ENCODE peak calls at places on chromosomes 7 and 10, in ten cellular contexts. One of them, this sample, is unnamed.

GRCh38 chr7:47682874-47683273 is 101.0 kb upstream of the TNS3 start:
- DNase-seq in SW480: no peak
- DNase-seq in stimulated activated CD8-positive, alpha-beta memory T cell treated with anti-CD3 and anti-CD28 coated beads, Interleukin-7, amount 100 ng/mL, for 1 hour: no peak
- DNase-seq in mucosa of gallbladder: no peak
- DNase-seq in endothelial cell: no peak
- DNase-seq in NCI-H446 treated with DMSO at 0.1 percent for 48 hours: no peak
- DNase-seq in RKO: no peak
- DNase-seq in B cell: no peak
- DNase-seq in posterior cingulate gyrus: no peak
- DNase-seq in activated CD8-positive, alpha-beta memory T cell treated with anti-CD3 and anti-CD28 coated beads, Interleukin-2, amount 50 U/mL, for 48 hours: no peak
- DNase-seq in this sample: no peak

GRCh38 chr10:373015-373414 is 237.8 kb downstream of the ZMYND11 start:
- DNase-seq in NCI-H446 treated with DMSO at 0.1 percent for 48 hours: no peak
- DNase-seq in SW480: no peak
- DNase-seq in mucosa of gallbladder: no peak
- DNase-seq in activated CD8-positive, alpha-beta memory T cell treated with anti-CD3 and anti-CD28 coated beads, Interleukin-2, amount 50 U/mL, for 48 hours: no peak
- DNase-seq in B cell: no peak
- DNase-seq in endothelial cell: no peak
- DNase-seq in RKO: no peak
- DNase-seq in stimulated activated CD8-positive, alpha-beta memory T cell treated with anti-CD3 and anti-CD28 coated beads, Interleukin-7, amount 100 ng/mL, for 1 hour: no peak
- DNase-seq in posterior cingulate gyrus: no peak
- DNase-seq in this sample: no peak

GRCh38 chr10:68781613-68782574 is 45.4 kb upstream of the STOX1 start:
- DNase-seq in posterior cingulate gyrus: no peak
- DNase-seq in B cell: no peak
- DNase-seq in SW480: no peak
- DNase-seq in mucosa of gallbladder: no peak
- DNase-seq in endothelial cell: no peak
- DNase-seq in RKO: no peak
- DNase-seq in NCI-H446 treated with DMSO at 0.1 percent for 48 hours: no peak
- DNase-seq in stimulated activated CD8-positive, alpha-beta memory T cell treated with anti-CD3 and anti-CD28 coated beads, Interleukin-7, amount 100 ng/mL, for 1 hour: no peak
- DNase-seq in activated CD8-positive, alpha-beta memory T cell treated with anti-CD3 and anti-CD28 coated beads, Interleukin-2, amount 50 U/mL, for 48 hours: no peak
- DNase-seq in this sample: no peak

GRCh38 chr10:88154596-88155250 is 291.3 kb downstream of the PTEN start:
- DNase-seq in mucosa of gallbladder: no peak
- DNase-seq in activated CD8-positive, alpha-beta memory T cell treated with anti-CD3 and anti-CD28 coated beads, Interleukin-2, amount 50 U/mL, for 48 hours: no peak
- DNase-seq in endothelial cell: no peak
- DNase-seq in RKO: no peak
- DNase-seq in B cell: no peak
- DNase-seq in posterior cingulate gyrus: no peak
- DNase-seq in NCI-H446 treated with DMSO at 0.1 percent for 48 hours: no peak
- DNase-seq in stimulated activated CD8-positive, alpha-beta memory T cell treated with anti-CD3 and anti-CD28 coated beads, Interleukin-7, amount 100 ng/mL, for 1 hour: no peak
- DNase-seq in SW480: no peak
- DNase-seq in this sample: no peak

GRCh38 chr7:2610466-2610865 is 21.3 kb upstream of the TTYH3 start:
- DNase-seq in endothelial cell: no peak
- DNase-seq in B cell: no peak
- DNase-seq in RKO: no peak
- DNase-seq in posterior cingulate gyrus: no peak
- DNase-seq in mucosa of gallbladder: no peak
- DNase-seq in activated CD8-positive, alpha-beta memory T cell treated with anti-CD3 and anti-CD28 coated beads, Interleukin-2, amount 50 U/mL, for 48 hours: no peak
- DNase-seq in stimulated activated CD8-positive, alpha-beta memory T cell treated with anti-CD3 and anti-CD28 coated beads, Interleukin-7, amount 100 ng/mL, for 1 hour: no peak
- DNase-seq in NCI-H446 treated with DMSO at 0.1 percent for 48 hours: no peak
- DNase-seq in SW480: no peak
- DNase-seq in this sample: no peak

GRCh38 chr10:99930731-99931550 is 78.8 kb downstream of the DNMBP start:
- DNase-seq in stimulated activated CD8-positive, alpha-beta memory T cell treated with anti-CD3 and anti-CD28 coated beads, Interleukin-7, amount 100 ng/mL, for 1 hour: no peak
- DNase-seq in B cell: no peak
- DNase-seq in NCI-H446 treated with DMSO at 0.1 percent for 48 hours: no peak
- DNase-seq in RKO: no peak
- DNase-seq in mucosa of gallbladder: peak
- DNase-seq in endothelial cell: no peak
- DNase-seq in SW480: peak
- DNase-seq in posterior cingulate gyrus: no peak
- DNase-seq in activated CD8-positive, alpha-beta memory T cell treated with anti-CD3 and anti-CD28 coated beads, Interleukin-2, amount 50 U/mL, for 48 hours: no peak
- DNase-seq in this sample: peak

GRCh38 chr10:30039567-30039966 is 19.8 kb downstream of the JCAD start:
- DNase-seq in NCI-H446 treated with DMSO at 0.1 percent for 48 hours: no peak
- DNase-seq in SW480: no peak
- DNase-seq in activated CD8-positive, alpha-beta memory T cell treated with anti-CD3 and anti-CD28 coated beads, Interleukin-2, amount 50 U/mL, for 48 hours: no peak
- DNase-seq in mucosa of gallbladder: no peak
- DNase-seq in posterior cingulate gyrus: no peak
- DNase-seq in RKO: no peak
- DNase-seq in B cell: no peak
- DNase-seq in endothelial cell: no peak
- DNase-seq in stimulated activated CD8-positive, alpha-beta memory T cell treated with anti-CD3 and anti-CD28 coated beads, Interleukin-7, amount 100 ng/mL, for 1 hour: no peak
- DNase-seq in this sample: no peak

GRCh38 chr7:81036041-81036440 is 117.2 kb upstream of the SEMA3C start:
- DNase-seq in endothelial cell: no peak
- DNase-seq in stimulated activated CD8-positive, alpha-beta memory T cell treated with anti-CD3 and anti-CD28 coated beads, Interleukin-7, amount 100 ng/mL, for 1 hour: no peak
- DNase-seq in posterior cingulate gyrus: no peak
- DNase-seq in RKO: no peak
- DNase-seq in B cell: no peak
- DNase-seq in NCI-H446 treated with DMSO at 0.1 percent for 48 hours: no peak
- DNase-seq in activated CD8-positive, alpha-beta memory T cell treated with anti-CD3 and anti-CD28 coated beads, Interleukin-2, amount 50 U/mL, for 48 hours: no peak
- DNase-seq in mucosa of gallbladder: no peak
- DNase-seq in SW480: no peak
- DNase-seq in this sample: no peak

GRCh38 chr10:71259282-71259681 is 46.9 kb downstream of the UNC5B start:
- DNase-seq in B cell: no peak
- DNase-seq in stimulated activated CD8-positive, alpha-beta memory T cell treated with anti-CD3 and anti-CD28 coated beads, Interleukin-7, amount 100 ng/mL, for 1 hour: no peak
- DNase-seq in SW480: no peak
- DNase-seq in mucosa of gallbladder: no peak
- DNase-seq in endothelial cell: no peak
- DNase-seq in activated CD8-positive, alpha-beta memory T cell treated with anti-CD3 and anti-CD28 coated beads, Interleukin-2, amount 50 U/mL, for 48 hours: no peak
- DNase-seq in posterior cingulate gyrus: no peak
- DNase-seq in RKO: no peak
- DNase-seq in NCI-H446 treated with DMSO at 0.1 percent for 48 hours: no peak
- DNase-seq in this sample: no peak

GRCh38 chr10:22503315-22504090 is 158.2 kb downstream of the SPAG6 start:
- DNase-seq in mucosa of gallbladder: no peak
- DNase-seq in stimulated activated CD8-positive, alpha-beta memory T cell treated with anti-CD3 and anti-CD28 coated beads, Interleukin-7, amount 100 ng/mL, for 1 hour: no peak
- DNase-seq in B cell: no peak
- DNase-seq in activated CD8-positive, alpha-beta memory T cell treated with anti-CD3 and anti-CD28 coated beads, Interleukin-2, amount 50 U/mL, for 48 hours: no peak
- DNase-seq in SW480: peak
- DNase-seq in posterior cingulate gyrus: no peak
- DNase-seq in NCI-H446 treated with DMSO at 0.1 percent for 48 hours: no peak
- DNase-seq in endothelial cell: no peak
- DNase-seq in RKO: peak
- DNase-seq in this sample: no peak

GRCh38 chr10:30096564-30096963 is 37.2 kb upstream of the JCAD start:
- DNase-seq in endothelial cell: no peak
- DNase-seq in SW480: no peak
- DNase-seq in mucosa of gallbladder: no peak
- DNase-seq in posterior cingulate gyrus: no peak
- DNase-seq in stimulated activated CD8-positive, alpha-beta memory T cell treated with anti-CD3 and anti-CD28 coated beads, Interleukin-7, amount 100 ng/mL, for 1 hour: no peak
- DNase-seq in NCI-H446 treated with DMSO at 0.1 percent for 48 hours: no peak
- DNase-seq in B cell: no peak
- DNase-seq in activated CD8-positive, alpha-beta memory T cell treated with anti-CD3 and anti-CD28 coated beads, Interleukin-2, amount 50 U/mL, for 48 hours: no peak
- DNase-seq in RKO: no peak
- DNase-seq in this sample: no peak

GRCh38 chr7:98772242-98772603 is 97.6 kb downstream of the TMEM130 start:
- DNase-seq in stimulated activated CD8-positive, alpha-beta memory T cell treated with anti-CD3 and anti-CD28 coated beads, Interleukin-7, amount 100 ng/mL, for 1 hour: no peak
- DNase-seq in mucosa of gallbladder: no peak
- DNase-seq in activated CD8-positive, alpha-beta memory T cell treated with anti-CD3 and anti-CD28 coated beads, Interleukin-2, amount 50 U/mL, for 48 hours: no peak
- DNase-seq in RKO: no peak
- DNase-seq in endothelial cell: no peak
- DNase-seq in SW480: no peak
- DNase-seq in NCI-H446 treated with DMSO at 0.1 percent for 48 hours: no peak
- DNase-seq in posterior cingulate gyrus: no peak
- DNase-seq in B cell: no peak
- DNase-seq in this sample: no peak

GRCh38 chr10:26982058-26982457 is 118.2 kb downstream of the ANKRD26 start:
- DNase-seq in mucosa of gallbladder: no peak
- DNase-seq in SW480: no peak
- DNase-seq in stimulated activated CD8-positive, alpha-beta memory T cell treated with anti-CD3 and anti-CD28 coated beads, Interleukin-7, amount 100 ng/mL, for 1 hour: no peak
- DNase-seq in RKO: no peak
- DNase-seq in NCI-H446 treated with DMSO at 0.1 percent for 48 hours: no peak
- DNase-seq in activated CD8-positive, alpha-beta memory T cell treated with anti-CD3 and anti-CD28 coated beads, Interleukin-2, amount 50 U/mL, for 48 hours: no peak
- DNase-seq in endothelial cell: no peak
- DNase-seq in B cell: no peak
- DNase-seq in posterior cingulate gyrus: no peak
- DNase-seq in this sample: no peak

GRCh38 chr7:157752832-157753291 is 416.1 kb downstream of the DNAJB6 start:
- DNase-seq in posterior cingulate gyrus: no peak
- DNase-seq in SW480: no peak
- DNase-seq in mucosa of gallbladder: peak
- DNase-seq in stimulated activated CD8-positive, alpha-beta memory T cell treated with anti-CD3 and anti-CD28 coated beads, Interleukin-7, amount 100 ng/mL, for 1 hour: no peak
- DNase-seq in endothelial cell: no peak
- DNase-seq in RKO: no peak
- DNase-seq in B cell: no peak
- DNase-seq in NCI-H446 treated with DMSO at 0.1 percent for 48 hours: no peak
- DNase-seq in activated CD8-positive, alpha-beta memory T cell treated with anti-CD3 and anti-CD28 coated beads, Interleukin-2, amount 50 U/mL, for 48 hours: no peak
- DNase-seq in this sample: no peak

GRCh38 chr7:26499316-26499897 is 207.7 kb downstream of the SNX10 start:
- DNase-seq in B cell: no peak
- DNase-seq in posterior cingulate gyrus: no peak
- DNase-seq in activated CD8-positive, alpha-beta memory T cell treated with anti-CD3 and anti-CD28 coated beads, Interleukin-2, amount 50 U/mL, for 48 hours: no peak
- DNase-seq in SW480: no peak
- DNase-seq in mucosa of gallbladder: no peak
- DNase-seq in RKO: no peak
- DNase-seq in stimulated activated CD8-positive, alpha-beta memory T cell treated with anti-CD3 and anti-CD28 coated beads, Interleukin-7, amount 100 ng/mL, for 1 hour: no peak
- DNase-seq in NCI-H446 treated with DMSO at 0.1 percent for 48 hours: no peak
- DNase-seq in endothelial cell: no peak
- DNase-seq in this sample: no peak

GRCh38 chr10:103493362-103493871 is at the start of gene NEURL1:
- DNase-seq in stimulated activated CD8-positive, alpha-beta memory T cell treated with anti-CD3 and anti-CD28 coated beads, Interleukin-7, amount 100 ng/mL, for 1 hour: no peak
- DNase-seq in RKO: no peak
- DNase-seq in SW480: peak
- DNase-seq in activated CD8-positive, alpha-beta memory T cell treated with anti-CD3 and anti-CD28 coated beads, Interleukin-2, amount 50 U/mL, for 48 hours: peak
- DNase-seq in mucosa of gallbladder: no peak
- DNase-seq in posterior cingulate gyrus: peak
- DNase-seq in endothelial cell: no peak
- DNase-seq in B cell: no peak
- DNase-seq in NCI-H446 treated with DMSO at 0.1 percent for 48 hours: no peak
- DNase-seq in this sample: no peak

GRCh38 chr7:143890558-143890957 is 11.4 kb downstream of the TCAF1 start:
- DNase-seq in RKO: no peak
- DNase-seq in NCI-H446 treated with DMSO at 0.1 percent for 48 hours: no peak
- DNase-seq in B cell: no peak
- DNase-seq in activated CD8-positive, alpha-beta memory T cell treated with anti-CD3 and anti-CD28 coated beads, Interleukin-2, amount 50 U/mL, for 48 hours: no peak
- DNase-seq in posterior cingulate gyrus: no peak
- DNase-seq in mucosa of gallbladder: no peak
- DNase-seq in stimulated activated CD8-positive, alpha-beta memory T cell treated with anti-CD3 and anti-CD28 coated beads, Interleukin-7, amount 100 ng/mL, for 1 hour: no peak
- DNase-seq in SW480: no peak
- DNase-seq in endothelial cell: no peak
- DNase-seq in this sample: no peak

GRCh38 chr10:106619353-106619752 is 545.2 kb downstream of the SORCS1 start:
- DNase-seq in endothelial cell: no peak
- DNase-seq in SW480: no peak
- DNase-seq in activated CD8-positive, alpha-beta memory T cell treated with anti-CD3 and anti-CD28 coated beads, Interleukin-2, amount 50 U/mL, for 48 hours: no peak
- DNase-seq in stimulated activated CD8-positive, alpha-beta memory T cell treated with anti-CD3 and anti-CD28 coated beads, Interleukin-7, amount 100 ng/mL, for 1 hour: no peak
- DNase-seq in posterior cingulate gyrus: no peak
- DNase-seq in B cell: no peak
- DNase-seq in NCI-H446 treated with DMSO at 0.1 percent for 48 hours: no peak
- DNase-seq in mucosa of gallbladder: no peak
- DNase-seq in RKO: no peak
- DNase-seq in this sample: no peak

GRCh38 chr10:8137726-8138125 is 83.2 kb downstream of the GATA3 start:
- DNase-seq in mucosa of gallbladder: no peak
- DNase-seq in RKO: no peak
- DNase-seq in B cell: no peak
- DNase-seq in endothelial cell: no peak
- DNase-seq in stimulated activated CD8-positive, alpha-beta memory T cell treated with anti-CD3 and anti-CD28 coated beads, Interleukin-7, amount 100 ng/mL, for 1 hour: no peak
- DNase-seq in activated CD8-positive, alpha-beta memory T cell treated with anti-CD3 and anti-CD28 coated beads, Interleukin-2, amount 50 U/mL, for 48 hours: peak
- DNase-seq in posterior cingulate gyrus: no peak
- DNase-seq in SW480: no peak
- DNase-seq in NCI-H446 treated with DMSO at 0.1 percent for 48 hours: no peak
- DNase-seq in this sample: no peak

GRCh38 chr10:5094265-5095205 is at the start of gene AKR1C3:
- DNase-seq in NCI-H446 treated with DMSO at 0.1 percent for 48 hours: no peak
- DNase-seq in activated CD8-positive, alpha-beta memory T cell treated with anti-CD3 and anti-CD28 coated beads, Interleukin-2, amount 50 U/mL, for 48 hours: no peak
- DNase-seq in B cell: no peak
- DNase-seq in endothelial cell: no peak
- DNase-seq in SW480: peak
- DNase-seq in posterior cingulate gyrus: no peak
- DNase-seq in mucosa of gallbladder: peak
- DNase-seq in RKO: peak
- DNase-seq in stimulated activated CD8-positive, alpha-beta memory T cell treated with anti-CD3 and anti-CD28 coated beads, Interleukin-7, amount 100 ng/mL, for 1 hour: no peak
- DNase-seq in this sample: peak

GRCh38 chr10:79223346-79224048 is 123.8 kb upstream of the PPIF start:
- DNase-seq in posterior cingulate gyrus: no peak
- DNase-seq in stimulated activated CD8-positive, alpha-beta memory T cell treated with anti-CD3 and anti-CD28 coated beads, Interleukin-7, amount 100 ng/mL, for 1 hour: no peak
- DNase-seq in SW480: no peak
- DNase-seq in mucosa of gallbladder: peak
- DNase-seq in B cell: no peak
- DNase-seq in endothelial cell: no peak
- DNase-seq in activated CD8-positive, alpha-beta memory T cell treated with anti-CD3 and anti-CD28 coated beads, Interleukin-2, amount 50 U/mL, for 48 hours: no peak
- DNase-seq in NCI-H446 treated with DMSO at 0.1 percent for 48 hours: no peak
- DNase-seq in RKO: no peak
- DNase-seq in this sample: no peak

GRCh38 chr7:8037151-8037550 is 68.6 kb downstream of the GLCCI1 start:
- DNase-seq in activated CD8-positive, alpha-beta memory T cell treated with anti-CD3 and anti-CD28 coated beads, Interleukin-2, amount 50 U/mL, for 48 hours: no peak
- DNase-seq in endothelial cell: no peak
- DNase-seq in B cell: no peak
- DNase-seq in SW480: no peak
- DNase-seq in RKO: no peak
- DNase-seq in NCI-H446 treated with DMSO at 0.1 percent for 48 hours: no peak
- DNase-seq in mucosa of gallbladder: no peak
- DNase-seq in stimulated activated CD8-positive, alpha-beta memory T cell treated with anti-CD3 and anti-CD28 coated beads, Interleukin-7, amount 100 ng/mL, for 1 hour: no peak
- DNase-seq in posterior cingulate gyrus: no peak
- DNase-seq in this sample: no peak

GRCh38 chr7:108335264-108335918 is 120.8 kb downstream of the NRCAM start:
- DNase-seq in endothelial cell: peak
- DNase-seq in B cell: no peak
- DNase-seq in activated CD8-positive, alpha-beta memory T cell treated with anti-CD3 and anti-CD28 coated beads, Interleukin-2, amount 50 U/mL, for 48 hours: no peak
- DNase-seq in NCI-H446 treated with DMSO at 0.1 percent for 48 hours: no peak
- DNase-seq in stimulated activated CD8-positive, alpha-beta memory T cell treated with anti-CD3 and anti-CD28 coated beads, Interleukin-7, amount 100 ng/mL, for 1 hour: no peak
- DNase-seq in posterior cingulate gyrus: peak
- DNase-seq in mucosa of gallbladder: no peak
- DNase-seq in SW480: no peak
- DNase-seq in RKO: no peak
- DNase-seq in this sample: no peak

GRCh38 chr10:125329056-125329455 is 168.7 kb upstream of the CTBP2 start:
- DNase-seq in activated CD8-positive, alpha-beta memory T cell treated with anti-CD3 and anti-CD28 coated beads, Interleukin-2, amount 50 U/mL, for 48 hours: no peak
- DNase-seq in B cell: no peak
- DNase-seq in mucosa of gallbladder: no peak
- DNase-seq in posterior cingulate gyrus: no peak
- DNase-seq in SW480: no peak
- DNase-seq in stimulated activated CD8-positive, alpha-beta memory T cell treated with anti-CD3 and anti-CD28 coated beads, Interleukin-7, amount 100 ng/mL, for 1 hour: no peak
- DNase-seq in NCI-H446 treated with DMSO at 0.1 percent for 48 hours: no peak
- DNase-seq in endothelial cell: no peak
- DNase-seq in RKO: no peak
- DNase-seq in this sample: no peak

GRCh38 chr7:105940111-105940510 is 23.0 kb upstream of the CDHR3 start:
- DNase-seq in NCI-H446 treated with DMSO at 0.1 percent for 48 hours: no peak
- DNase-seq in mucosa of gallbladder: no peak
- DNase-seq in posterior cingulate gyrus: no peak
- DNase-seq in endothelial cell: no peak
- DNase-seq in SW480: no peak
- DNase-seq in RKO: no peak
- DNase-seq in stimulated activated CD8-positive, alpha-beta memory T cell treated with anti-CD3 and anti-CD28 coated beads, Interleukin-7, amount 100 ng/mL, for 1 hour: no peak
- DNase-seq in activated CD8-positive, alpha-beta memory T cell treated with anti-CD3 and anti-CD28 coated beads, Interleukin-2, amount 50 U/mL, for 48 hours: no peak
- DNase-seq in B cell: no peak
- DNase-seq in this sample: no peak

GRCh38 chr7:33725641-33726040 is 179.7 kb upstream of the BMPER start:
- DNase-seq in endothelial cell: no peak
- DNase-seq in activated CD8-positive, alpha-beta memory T cell treated with anti-CD3 and anti-CD28 coated beads, Interleukin-2, amount 50 U/mL, for 48 hours: no peak
- DNase-seq in RKO: no peak
- DNase-seq in mucosa of gallbladder: no peak
- DNase-seq in B cell: no peak
- DNase-seq in SW480: no peak
- DNase-seq in NCI-H446 treated with DMSO at 0.1 percent for 48 hours: no peak
- DNase-seq in stimulated activated CD8-positive, alpha-beta memory T cell treated with anti-CD3 and anti-CD28 coated beads, Interleukin-7, amount 100 ng/mL, for 1 hour: no peak
- DNase-seq in posterior cingulate gyrus: no peak
- DNase-seq in this sample: no peak

GRCh38 chr7:134941185-134941900 is 45.0 kb upstream of the AGBL3 start:
- DNase-seq in B cell: no peak
- DNase-seq in posterior cingulate gyrus: no peak
- DNase-seq in NCI-H446 treated with DMSO at 0.1 percent for 48 hours: no peak
- DNase-seq in SW480: no peak
- DNase-seq in RKO: peak
- DNase-seq in stimulated activated CD8-positive, alpha-beta memory T cell treated with anti-CD3 and anti-CD28 coated beads, Interleukin-7, amount 100 ng/mL, for 1 hour: no peak
- DNase-seq in endothelial cell: peak
- DNase-seq in mucosa of gallbladder: peak
- DNase-seq in activated CD8-positive, alpha-beta memory T cell treated with anti-CD3 and anti-CD28 coated beads, Interleukin-2, amount 50 U/mL, for 48 hours: no peak
- DNase-seq in this sample: no peak

GRCh38 chr7:129482781-129483180 is 19.6 kb upstream of the SMKR1 start:
- DNase-seq in mucosa of gallbladder: no peak
- DNase-seq in NCI-H446 treated with DMSO at 0.1 percent for 48 hours: no peak
- DNase-seq in RKO: no peak
- DNase-seq in SW480: no peak
- DNase-seq in posterior cingulate gyrus: no peak
- DNase-seq in stimulated activated CD8-positive, alpha-beta memory T cell treated with anti-CD3 and anti-CD28 coated beads, Interleukin-7, amount 100 ng/mL, for 1 hour: no peak
- DNase-seq in B cell: no peak
- DNase-seq in endothelial cell: no peak
- DNase-seq in activated CD8-positive, alpha-beta memory T cell treated with anti-CD3 and anti-CD28 coated beads, Interleukin-2, amount 50 U/mL, for 48 hours: no peak
- DNase-seq in this sample: no peak

This sample was measured in colonic mucosa.